ENCODE peak calls at places on chromosomes 16 and 17, in six cellular contexts. R is small intestine; P is activated T-cell treated with anti-CD3 and anti-CD28 coated beads for 24 hours; I is effector memory CD8-positive, alpha-beta T cell; S is hypothalamus; X is H54. D is an unnamed sample.

GRCh38 chr16:58025351-58026138 is at the start of gene MMP15:
- DNase-seq in X (peak), P (peak), R (peak), S (peak), I (peak), D (peak)

GRCh38 chr16:79997257-79997656 is 396.7 kb upstream of the MAF start:
- DNase-seq in I (no peak), R (no peak), P (no peak), X (peak), S (no peak), D (no peak)

GRCh38 chr16:14502932-14503741 is 126.9 kb downstream of the PARN start:
- DNase-seq in I (no peak), S (no peak), X (no peak), R (no peak), P (no peak), D (no peak)

GRCh38 chr16:88306860-88307545 is 75.8 kb upstream of the ZNF469 start:
- DNase-seq in R (no peak), X (peak), P (no peak), S (no peak), I (no peak), D (no peak)

GRCh38 chr17:30398328-30399041 is 19.8 kb downstream of the CPD start:
- DNase-seq in R (no peak), X (no peak), P (no peak), S (no peak), I (no peak), D (no peak)

GRCh38 chr16:23905027-23905426 is 69.2 kb downstream of the PRKCB start:
- DNase-seq in S (no peak), X (peak), P (no peak), R (no peak), I (no peak), D (no peak)

GRCh38 chr17:74903671-74904070 is 10.2 kb upstream of the FADS6 start:
- DNase-seq in S (no peak), P (no peak), I (no peak), R (no peak), X (no peak), D (no peak)

GRCh38 chr16:13421726-13422125 is 498.2 kb upstream of the ERCC4 start:
- DNase-seq in P (no peak), I (no peak), R (no peak), X (no peak), S (no peak), D (no peak)

GRCh38 chr17:78379134-78379497 is 667 bp downstream of the PGS1 start:
- DNase-seq in I (no peak), X (no peak), P (no peak), S (no peak), R (no peak), D (no peak)

GRCh38 chr17:69761767-69762321 is 313.2 kb upstream of the KCNJ16 start:
- DNase-seq in R (no peak), P (no peak), X (peak), I (no peak), S (no peak), D (no peak)

GRCh38 chr16:898216-898615 is 72.6 kb downstream of the LMF1 start:
- DNase-seq in X (no peak), S (no peak), R (no peak), I (no peak), P (no peak), D (no peak)

GRCh38 chr17:27919120-27919519 is 26.0 kb upstream of the LYRM9 start:
- DNase-seq in R (no peak), P (no peak), X (no peak), I (no peak), S (no peak), D (no peak)